ENCODE peak calls at places on chromosomes 6 and 20, in five cellular contexts. E, N, H, Y and U are unnamed samples.

GRCh38 chr20:57526067-57526884 is 1.3 kb upstream of the CTCFL start:
- DNase-seq in N (no peak), E (no peak), H (no peak), Y (peak; percentile 79), U (peak; percentile 42)

GRCh38 chr6:136656121-136656520 is 105.9 kb upstream of the MAP7 start:
- DNase-seq in H (no peak), Y (no peak), N (no peak), E (no peak), U (no peak)

GRCh38 chr6:92577077-92577719 is 842.2 kb downstream of the EPHA7 start:
- DNase-seq in H (peak; percentile 50), N (peak; percentile 13), Y (peak; percentile 73), E (no peak), U (no peak)

GRCh38 chr20:25296094-25297093 is 48.5 kb downstream of the PYGB start:
- DNase-seq in N (no peak), E (no peak), Y (peak; percentile 62), H (peak; percentile 24), U (no peak)

GRCh38 chr6:43838276-43839036 is 68.4 kb downstream of the VEGFA start:
- DNase-seq in Y (peak; percentile 83), N (peak; percentile 31), E (no peak), H (peak; percentile 81), U (no peak)

GRCh38 chr6:51827580-51827979 is 259.8 kb downstream of the PKHD1 start:
- DNase-seq in E (no peak), Y (no peak), N (no peak), H (no peak), U (no peak)

GRCh38 chr20:6663751-6664388 is 103.6 kb upstream of the BMP2 start:
- DNase-seq in Y (no peak), E (no peak), N (peak; percentile 66), H (no peak), U (no peak)

GRCh38 chr20:32473231-32474008 is 111.7 kb downstream of the NOL4L start:
- DNase-seq in Y (no peak), E (no peak), H (no peak), N (no peak), U (no peak)

GRCh38 chr20:49344975-49345374 is 67.1 kb upstream of the ZNFX1 start:
- DNase-seq in N (peak; percentile 63), H (peak; percentile 92), E (peak; percentile 65), Y (no peak), U (no peak)

GRCh38 chr6:14344486-14344885 is 226.9 kb downstream of the CD83 start:
- DNase-seq in Y (no peak), H (no peak), E (no peak), N (no peak), U (no peak)

GRCh38 chr6:135537782-135538301 is 40.3 kb upstream of the AHI1 start:
- DNase-seq in N (peak; percentile 51), E (peak; percentile 53), Y (peak; percentile 63), H (peak; percentile 89), U (no peak)

GRCh38 chr6:137808836-137809315 is 58.2 kb upstream of the TNFAIP3 start:
- DNase-seq in E (no peak), Y (no peak), N (no peak), H (no peak), U (no peak)

DNA sequence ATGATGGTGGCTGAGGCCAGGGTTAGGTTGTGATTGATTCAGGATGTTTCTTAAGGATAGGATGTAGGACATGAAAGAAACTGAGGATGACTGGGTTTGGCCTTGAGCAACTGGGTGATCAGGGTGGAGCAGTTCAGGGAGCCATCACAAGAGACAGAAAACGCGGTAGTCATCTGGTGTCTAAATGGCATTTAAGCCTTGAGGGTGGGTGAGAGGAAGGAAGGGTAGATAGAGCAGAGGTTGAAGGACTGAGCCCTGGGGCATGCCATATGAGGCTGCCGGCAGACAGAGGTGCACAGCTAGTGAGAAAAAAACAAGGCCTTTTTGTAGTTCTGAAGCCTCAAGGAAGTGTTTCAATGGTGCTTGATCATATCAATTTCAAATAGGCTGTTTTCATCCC is 1.9 kb downstream of the POU5F1 start:
- DNase-seq in N (no peak), Y (no peak), E (no peak), H (no peak), U (no peak)
- H3K9ac ChIP-seq in N (no peak overlapping the region), Y (no peak overlapping the region), E (no peak overlapping the region), H (no peak overlapping the region), U (no peak overlapping the region)

DNA sequence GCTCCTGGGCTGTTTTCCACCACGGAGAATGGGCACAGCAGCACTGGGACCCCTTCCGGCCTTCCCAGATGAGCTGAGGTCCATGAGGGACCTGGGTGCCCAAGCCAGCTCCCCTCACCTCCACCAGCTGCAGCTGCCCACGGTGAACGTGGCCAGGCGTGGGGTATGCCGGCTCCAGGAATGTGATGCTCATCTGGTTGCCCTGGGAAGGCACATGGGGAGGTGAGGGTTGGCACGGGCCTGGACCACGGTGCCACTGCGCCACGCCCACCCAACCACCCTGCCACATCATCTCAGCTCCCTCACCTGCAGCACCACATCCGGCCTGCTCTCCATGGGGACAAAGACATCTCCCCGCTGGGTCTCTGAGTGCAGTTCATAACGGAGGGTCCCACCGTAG is 23.8 kb downstream of the ADRM1 start:
- DNase-seq in N (no peak), Y (no peak), H (no peak), E (no peak), U (no peak)
- H3K36me3 ChIP-seq in N (peaks cover 58% of the 10 kb centered on the region), Y (peaks cover 63% of the 10 kb centered on the region), H (peaks cover 61% of the 10 kb centered on the region), E (peaks cover 53% of the 10 kb centered on the region), U (no peaks in the 10 kb centered on the region)

GRCh38 chr6:139474145-139475108 is 100.0 kb upstream of the CITED2 start:
- DNase-seq in Y (peak; percentile 59), N (no peak), E (no peak), H (peak; percentile 66), U (peak; percentile 82)
- H3K27ac ChIP-seq in Y (peak overlapping the region; percentile 90), N (no peak overlapping the region), E (no peak overlapping the region), H (peak overlapping the region; percentile 61), U (peak overlapping the region; percentile 97)

GRCh38 chr6:106097368-106098231 is 11.5 kb downstream of the PRDM1 start:
- DNase-seq in Y (no peak), E (no peak), H (peak; percentile 63), N (peak; percentile 65), U (no peak)
- H3K9ac ChIP-seq in Y (no peak overlapping the region), E (peak overlapping the region; percentile 84), H (peak overlapping the region; percentile 99), N (peak overlapping the region; percentile 64), U (no peak overlapping the region)

GRCh38 chr20:63707558-63708300 is at the start of the genes ARFRP1 and ZGPAT:
- DNase-seq in E (no peak), N (peak; percentile 81), H (peak; percentile 67), Y (peak; percentile 95), U (no peak)
- H3K36me3 ChIP-seq in E (peaks cover 32% of the 10 kb centered on the region), N (peaks cover 28% of the 10 kb centered on the region), H (peaks cover 41% of the 10 kb centered on the region), Y (peaks cover 55% of the 10 kb centered on the region), U (peaks cover 35% of the 10 kb centered on the region)

DNA sequence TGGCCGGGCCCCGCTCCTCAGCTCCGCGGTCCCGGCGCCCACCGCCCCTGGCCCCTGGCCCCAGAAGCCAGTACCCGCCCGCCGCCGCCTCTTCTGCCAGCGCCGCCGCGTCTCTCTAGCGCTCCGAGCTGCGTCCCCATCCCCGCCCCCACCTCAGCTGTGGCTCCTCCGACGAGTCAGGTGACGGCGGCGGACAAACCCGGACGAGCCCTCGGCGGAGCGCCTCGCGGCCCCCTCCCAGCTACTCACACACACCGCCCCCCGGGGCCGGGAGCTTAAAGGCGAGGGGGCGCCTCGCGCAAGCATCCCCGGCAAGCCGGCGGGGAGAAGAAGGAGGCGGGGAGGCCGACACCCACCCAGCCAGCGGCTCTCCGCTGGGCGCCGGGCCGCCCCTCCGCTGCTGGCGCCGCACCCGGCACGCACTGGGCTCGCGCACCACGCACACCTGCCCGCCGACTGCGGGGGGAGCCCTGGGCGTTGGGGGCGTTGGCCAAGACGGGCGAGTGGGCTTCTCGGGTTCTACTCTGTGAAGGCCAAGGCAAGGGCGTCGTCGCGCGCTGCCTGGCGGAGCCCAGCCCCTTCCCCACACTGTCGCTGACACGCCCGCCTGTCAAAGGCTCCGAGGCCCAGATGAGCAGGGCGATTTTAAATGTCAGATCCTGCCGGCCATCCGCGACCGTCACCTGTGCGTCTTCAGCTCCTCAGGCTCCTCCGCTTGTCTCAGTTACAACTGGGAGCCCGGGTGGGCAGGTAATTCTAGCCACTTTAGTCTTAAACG is at the start of gene SNAP91:
- DNase-seq in H (no peak), E (no peak), Y (peak; percentile 93), N (peak; percentile 51), U (no peak)
- H3K27ac ChIP-seq in H (no peak within 1 kb of the TSS), E (no peak within 1 kb of the TSS), Y (no peak within 1 kb of the TSS), N (no peak within 1 kb of the TSS), U (no peak within 1 kb of the TSS)